ENCODE peak calls at places on chromosome 20, in five cellular contexts. One of them, this sample, is unnamed.
A peak's percentile ranks its signal among the peaks of the same experiment; 100 is the strongest.

GRCh38 chr20:58519940-58520712 is 4.9 kb upstream of the APCDD1L start:
- DNase-seq in breast epithelium: no peak
- DNase-seq in dorsolateral prefrontal cortex: no peak
- DNase-seq in activated CD4-positive, alpha-beta T cell treated with anti-CD3 and anti-CD28 coated beads for 36 hours: no peak
- DNase-seq in astrocyte of the cerebellum: no peak
- DNase-seq in this sample: no peak

GRCh38 chr20:47319517-47320252 is 36.8 kb downstream of the ZMYND8 start:
- DNase-seq in breast epithelium: peak; percentile 90
- DNase-seq in activated CD4-positive, alpha-beta T cell treated with anti-CD3 and anti-CD28 coated beads for 36 hours: no peak
- DNase-seq in dorsolateral prefrontal cortex: peak; percentile 66
- DNase-seq in astrocyte of the cerebellum: peak; percentile 79
- DNase-seq in this sample: peak; percentile 62

GRCh38 chr20:55386686-55387085 is 618.6 kb downstream of the CBLN4 start:
- DNase-seq in astrocyte of the cerebellum: no peak
- DNase-seq in breast epithelium: no peak
- DNase-seq in activated CD4-positive, alpha-beta T cell treated with anti-CD3 and anti-CD28 coated beads for 36 hours: no peak
- DNase-seq in dorsolateral prefrontal cortex: no peak
- DNase-seq in this sample: peak; percentile 39

GRCh38 chr20:52971498-52972189 is 514 bp upstream of the TSHZ2 start:
- DNase-seq in breast epithelium: no peak
- DNase-seq in activated CD4-positive, alpha-beta T cell treated with anti-CD3 and anti-CD28 coated beads for 36 hours: no peak
- DNase-seq in astrocyte of the cerebellum: no peak
- DNase-seq in dorsolateral prefrontal cortex: no peak
- DNase-seq in this sample: no peak

GRCh38 chr20:62587757-62588402 is 54.4 kb upstream of the SLCO4A1 start:
- DNase-seq in astrocyte of the cerebellum: no peak
- DNase-seq in activated CD4-positive, alpha-beta T cell treated with anti-CD3 and anti-CD28 coated beads for 36 hours: peak; percentile 69
- DNase-seq in breast epithelium: no peak
- DNase-seq in dorsolateral prefrontal cortex: no peak
- DNase-seq in this sample: peak; percentile 49

GRCh38 chr20:44861547-44862006 is 23.9 kb upstream of the YWHAB start:
- DNase-seq in breast epithelium: no peak
- DNase-seq in activated CD4-positive, alpha-beta T cell treated with anti-CD3 and anti-CD28 coated beads for 36 hours: no peak
- DNase-seq in dorsolateral prefrontal cortex: no peak
- DNase-seq in astrocyte of the cerebellum: peak; percentile 15
- DNase-seq in this sample: peak; percentile 58

GRCh38 chr20:36833275-36834020 is 42.5 kb upstream of the TLDC2 start:
- DNase-seq in activated CD4-positive, alpha-beta T cell treated with anti-CD3 and anti-CD28 coated beads for 36 hours: no peak
- DNase-seq in dorsolateral prefrontal cortex: no peak
- DNase-seq in astrocyte of the cerebellum: no peak
- DNase-seq in breast epithelium: no peak
- DNase-seq in this sample: peak; percentile 72

GRCh38 chr20:61260905-61261304 is 8.8 kb downstream of the CDH4 start:
- DNase-seq in breast epithelium: no peak
- DNase-seq in astrocyte of the cerebellum: no peak
- DNase-seq in activated CD4-positive, alpha-beta T cell treated with anti-CD3 and anti-CD28 coated beads for 36 hours: no peak
- DNase-seq in dorsolateral prefrontal cortex: no peak
- DNase-seq in this sample: peak; percentile 51

GRCh38 chr20:17642404-17643269 is 39.4 kb downstream of the RRBP1 start:
- DNase-seq in astrocyte of the cerebellum: no peak
- DNase-seq in breast epithelium: no peak
- DNase-seq in activated CD4-positive, alpha-beta T cell treated with anti-CD3 and anti-CD28 coated beads for 36 hours: no peak
- DNase-seq in dorsolateral prefrontal cortex: no peak
- DNase-seq in this sample: no peak

GRCh38 chr20:25299801-25300200 is 51.9 kb downstream of the PYGB start:
- DNase-seq in activated CD4-positive, alpha-beta T cell treated with anti-CD3 and anti-CD28 coated beads for 36 hours: no peak
- DNase-seq in astrocyte of the cerebellum: no peak
- DNase-seq in breast epithelium: no peak
- DNase-seq in dorsolateral prefrontal cortex: no peak
- DNase-seq in this sample: no peak

GRCh38 chr20:64131406-64131805 is 24.0 kb upstream of the NPBWR2 start:
- DNase-seq in activated CD4-positive, alpha-beta T cell treated with anti-CD3 and anti-CD28 coated beads for 36 hours: peak; percentile 31
- DNase-seq in astrocyte of the cerebellum: no peak
- DNase-seq in dorsolateral prefrontal cortex: no peak
- DNase-seq in breast epithelium: no peak
- DNase-seq in this sample: no peak

GRCh38 chr20:57592263-57593092 is 27.7 kb downstream of the ZBP1 start:
- DNase-seq in activated CD4-positive, alpha-beta T cell treated with anti-CD3 and anti-CD28 coated beads for 36 hours: no peak
- DNase-seq in astrocyte of the cerebellum: no peak
- DNase-seq in dorsolateral prefrontal cortex: no peak
- DNase-seq in breast epithelium: no peak
- DNase-seq in this sample: no peak

GRCh38 chr20:10093087-10093591 is 58.4 kb downstream of the ANKEF1 start:
- DNase-seq in astrocyte of the cerebellum: peak; percentile 53
- DNase-seq in activated CD4-positive, alpha-beta T cell treated with anti-CD3 and anti-CD28 coated beads for 36 hours: no peak
- DNase-seq in breast epithelium: no peak
- DNase-seq in dorsolateral prefrontal cortex: peak; percentile 35
- DNase-seq in this sample: peak; percentile 79

GRCh38 chr20:10708342-10709185 is 34.8 kb upstream of the JAG1 start:
- DNase-seq in astrocyte of the cerebellum: peak; percentile 44
- DNase-seq in activated CD4-positive, alpha-beta T cell treated with anti-CD3 and anti-CD28 coated beads for 36 hours: no peak
- DNase-seq in breast epithelium: no peak
- DNase-seq in dorsolateral prefrontal cortex: no peak
- DNase-seq in this sample: peak; percentile 38

GRCh38 chr20:5171074-5171789 is 44.4 kb downstream of the CDS2 start:
- DNase-seq in astrocyte of the cerebellum: no peak
- DNase-seq in breast epithelium: no peak
- DNase-seq in dorsolateral prefrontal cortex: peak; percentile 40
- DNase-seq in activated CD4-positive, alpha-beta T cell treated with anti-CD3 and anti-CD28 coated beads for 36 hours: no peak
- DNase-seq in this sample: no peak

GRCh38 chr20:25252686-25253421 is 5.0 kb downstream of the PYGB start:
- DNase-seq in dorsolateral prefrontal cortex: no peak
- DNase-seq in breast epithelium: no peak
- DNase-seq in astrocyte of the cerebellum: no peak
- DNase-seq in activated CD4-positive, alpha-beta T cell treated with anti-CD3 and anti-CD28 coated beads for 36 hours: no peak
- DNase-seq in this sample: no peak

GRCh38 chr20:35344354-35344837 is 52.2 kb upstream of the FAM83C start:
- DNase-seq in breast epithelium: peak; percentile 57
- DNase-seq in astrocyte of the cerebellum: peak; percentile 49
- DNase-seq in activated CD4-positive, alpha-beta T cell treated with anti-CD3 and anti-CD28 coated beads for 36 hours: no peak
- DNase-seq in dorsolateral prefrontal cortex: no peak
- DNase-seq in this sample: peak; percentile 79

GRCh38 chr20:13261460-13262301 is 40.6 kb downstream of the ISM1 start:
- DNase-seq in activated CD4-positive, alpha-beta T cell treated with anti-CD3 and anti-CD28 coated beads for 36 hours: peak; percentile 81
- DNase-seq in breast epithelium: no peak
- DNase-seq in dorsolateral prefrontal cortex: no peak
- DNase-seq in astrocyte of the cerebellum: peak; percentile 38
- DNase-seq in this sample: peak; percentile 65

GRCh38 chr20:58721951-58722371 is 29.4 kb downstream of the NPEPL1 start:
- DNase-seq in activated CD4-positive, alpha-beta T cell treated with anti-CD3 and anti-CD28 coated beads for 36 hours: no peak
- DNase-seq in astrocyte of the cerebellum: no peak
- DNase-seq in dorsolateral prefrontal cortex: no peak
- DNase-seq in breast epithelium: peak; percentile 45
- DNase-seq in this sample: no peak

GRCh38 chr20:57618091-57618765 is 2.0 kb downstream of the ZBP1 start:
- DNase-seq in astrocyte of the cerebellum: no peak
- DNase-seq in breast epithelium: no peak
- DNase-seq in dorsolateral prefrontal cortex: no peak
- DNase-seq in activated CD4-positive, alpha-beta T cell treated with anti-CD3 and anti-CD28 coated beads for 36 hours: peak; percentile 66
- DNase-seq in this sample: peak; percentile 56

GRCh38 chr20:24780648-24781047 is 168.4 kb upstream of the CST7 start:
- DNase-seq in dorsolateral prefrontal cortex: no peak
- DNase-seq in breast epithelium: peak; percentile 28
- DNase-seq in astrocyte of the cerebellum: no peak
- DNase-seq in activated CD4-positive, alpha-beta T cell treated with anti-CD3 and anti-CD28 coated beads for 36 hours: no peak
- DNase-seq in this sample: no peak

GRCh38 chr20:48463916-48464315 is 363.9 kb downstream of the PREX1 start:
- DNase-seq in astrocyte of the cerebellum: no peak
- DNase-seq in breast epithelium: no peak
- DNase-seq in activated CD4-positive, alpha-beta T cell treated with anti-CD3 and anti-CD28 coated beads for 36 hours: no peak
- DNase-seq in dorsolateral prefrontal cortex: no peak
- DNase-seq in this sample: no peak

GRCh38 chr20:46133886-46134654 is 16.0 kb downstream of the CD40 start:
- DNase-seq in breast epithelium: no peak
- DNase-seq in activated CD4-positive, alpha-beta T cell treated with anti-CD3 and anti-CD28 coated beads for 36 hours: no peak
- DNase-seq in dorsolateral prefrontal cortex: no peak
- DNase-seq in astrocyte of the cerebellum: no peak
- DNase-seq in this sample: no peak

GRCh38 chr20:46681032-46681854 is 8.0 kb downstream of the TP53RK start:
- DNase-seq in dorsolateral prefrontal cortex: peak; percentile 50
- DNase-seq in astrocyte of the cerebellum: no peak
- DNase-seq in activated CD4-positive, alpha-beta T cell treated with anti-CD3 and anti-CD28 coated beads for 36 hours: peak; percentile 83
- DNase-seq in breast epithelium: peak; percentile 75
- DNase-seq in this sample: peak; percentile 41

GRCh38 chr20:24766826-24767622 is 182.0 kb upstream of the CST7 start:
- DNase-seq in dorsolateral prefrontal cortex: no peak
- DNase-seq in activated CD4-positive, alpha-beta T cell treated with anti-CD3 and anti-CD28 coated beads for 36 hours: no peak
- DNase-seq in breast epithelium: peak; percentile 34
- DNase-seq in astrocyte of the cerebellum: no peak
- DNase-seq in this sample: no peak

GRCh38 chr20:50689864-50690263 is 1.5 kb downstream of the RIPOR3 start:
- DNase-seq in astrocyte of the cerebellum: no peak
- DNase-seq in breast epithelium: no peak
- DNase-seq in dorsolateral prefrontal cortex: no peak
- DNase-seq in activated CD4-positive, alpha-beta T cell treated with anti-CD3 and anti-CD28 coated beads for 36 hours: no peak
- DNase-seq in this sample: no peak

GRCh38 chr20:21063276-21063675 is 42.9 kb downstream of the LINC00237 start:
- DNase-seq in dorsolateral prefrontal cortex: no peak
- DNase-seq in astrocyte of the cerebellum: no peak
- DNase-seq in breast epithelium: no peak
- DNase-seq in activated CD4-positive, alpha-beta T cell treated with anti-CD3 and anti-CD28 coated beads for 36 hours: no peak
- DNase-seq in this sample: no peak

GRCh38 chr20:53621482-53622246 is 28.0 kb upstream of the ZNF217 start:
- DNase-seq in astrocyte of the cerebellum: peak; percentile 75
- DNase-seq in breast epithelium: no peak
- DNase-seq in activated CD4-positive, alpha-beta T cell treated with anti-CD3 and anti-CD28 coated beads for 36 hours: peak; percentile 31
- DNase-seq in dorsolateral prefrontal cortex: no peak
- DNase-seq in this sample: peak; percentile 78

GRCh38 chr20:58642465-58642864 is 8.6 kb upstream of the STX16 start:
- DNase-seq in breast epithelium: no peak
- DNase-seq in activated CD4-positive, alpha-beta T cell treated with anti-CD3 and anti-CD28 coated beads for 36 hours: no peak
- DNase-seq in dorsolateral prefrontal cortex: no peak
- DNase-seq in astrocyte of the cerebellum: no peak
- DNase-seq in this sample: no peak

GRCh38 chr20:19129976-19130612 is 82.3 kb upstream of the SLC24A3 start:
- DNase-seq in breast epithelium: no peak
- DNase-seq in dorsolateral prefrontal cortex: no peak
- DNase-seq in astrocyte of the cerebellum: no peak
- DNase-seq in activated CD4-positive, alpha-beta T cell treated with anti-CD3 and anti-CD28 coated beads for 36 hours: no peak
- DNase-seq in this sample: no peak

This sample was measured in Daoy.